ENCODE peak calls at places on chromosomes 6 and 20, in nine cellular contexts. M is endothelial cell of umbilical vein, B is HCT116, T is breast epithelium, J is K562, D is sigmoid colon, O is transverse colon, A is stomach, Y is GM23338. G is an unnamed sample.

GRCh38 chr6:37137201-37137880 is 32.6 kb upstream of the PIM1 start:
- DNase-seq in M (peak; percentile 96), B (peak; percentile 68), T (no peak), J (no peak), D (peak; percentile 89), O (no peak), A (no peak), Y (peak; percentile 98), G (peak; percentile 63)

GRCh38 chr6:97689078-97689754 is 406.2 kb upstream of the MMS22L start:
- DNase-seq in M (no peak), B (no peak), T (no peak), J (no peak), D (no peak), O (no peak), A (no peak), Y (peak; percentile 74), G (no peak)

GRCh38 chr6:164396071-164397047 is 913.0 kb downstream of the C6orf118 start:
- DNase-seq in M (peak; percentile 57), B (no peak), T (no peak), J (no peak), D (no peak), O (no peak), A (no peak), Y (no peak), G (no peak)

GRCh38 chr20:24782801-24783630 is 166.1 kb upstream of the CST7 start:
- DNase-seq in M (no peak), B (no peak), T (no peak), J (no peak), D (peak; percentile 45), O (no peak), A (no peak), Y (peak; percentile 39), G (no peak)

GRCh38 chr6:109740787-109741186 is 49.7 kb downstream of the FIG4 start:
- DNase-seq in M (no peak), B (no peak), T (no peak), J (no peak), D (no peak), O (no peak), A (peak; percentile 26), Y (no peak), G (no peak)

GRCh38 chr20:34017610-34018009 is 23.9 kb downstream of the RALY start:
- DNase-seq in M (no peak), B (no peak), T (no peak), J (no peak), D (no peak), O (no peak), A (no peak), Y (no peak), G (no peak)

GRCh38 chr20:58997141-58997770 is 9.8 kb downstream of the CTSZ start:
- DNase-seq in M (no peak), B (no peak), T (no peak), J (no peak), D (no peak), O (no peak), A (no peak), Y (peak; percentile 23), G (no peak)

GRCh38 chr6:137271245-137272183 is 52.3 kb upstream of the IFNGR1 start:
- DNase-seq in M (peak; percentile 72), B (peak; percentile 65), T (no peak), J (no peak), D (no peak), O (no peak), A (no peak), Y (peak; percentile 77), G (peak; percentile 42)

GRCh38 chr6:43666181-43666920 is 21.2 kb downstream of the MRPS18A start:
- DNase-seq in M (no peak), B (no peak), T (no peak), J (no peak), D (no peak), O (no peak), A (no peak), Y (no peak), G (no peak)

GRCh38 chr6:80210618-80211017 is 104.1 kb downstream of the BCKDHB start:
- DNase-seq in M (no peak), B (no peak), T (no peak), J (no peak), D (peak; percentile 83), O (peak; percentile 14), A (no peak), Y (peak; percentile 66), G (no peak)

GRCh38 chr20:50496773-50497375 is 13.3 kb upstream of the PTPN1 start:
- DNase-seq in M (no peak), B (no peak), T (no peak), J (no peak), D (no peak), O (no peak), A (no peak), Y (no peak), G (no peak)

GRCh38 chr6:18493421-18493891 is 106.3 kb downstream of the RNF144B start:
- DNase-seq in M (no peak), B (no peak), T (peak; percentile 49), J (no peak), D (no peak), O (no peak), A (peak; percentile 58), Y (no peak), G (no peak)

GRCh38 chr6:18489335-18489734 is 102.2 kb downstream of the RNF144B start:
- DNase-seq in M (no peak), B (no peak), T (no peak), J (no peak), D (no peak), O (no peak), A (no peak), Y (no peak), G (no peak)

GRCh38 chr6:18492957-18493356 is 105.8 kb downstream of the RNF144B start:
- DNase-seq in M (no peak), B (no peak), T (no peak), J (no peak), D (no peak), O (no peak), A (no peak), Y (no peak), G (no peak)

GRCh38 chr6:18488526-18489270 is 101.5 kb downstream of the RNF144B start:
- DNase-seq in M (no peak), B (no peak), T (peak; percentile 57), J (no peak), D (no peak), O (no peak), A (no peak), Y (no peak), G (no peak)

GRCh38 chr6:18491303-18492090 is 104.3 kb downstream of the RNF144B start:
- DNase-seq in M (no peak), B (no peak), T (peak; percentile 33), J (no peak), D (no peak), O (no peak), A (no peak), Y (peak; percentile 38), G (no peak)
- TF ChIP-seq POLR2AphosphoS5 in M (no peak), B (no peak), T (no peak), J (no peak), D (no peak), O (no peak), A (no peak), Y (no peak), G (no peak)

GRCh38 chr6:41442800-41443501 is 103.2 kb upstream of the FOXP4 start:
- DNase-seq in M (no peak), B (no peak), T (peak; percentile 38), J (peak; percentile 82), D (peak; percentile 90), O (peak; percentile 32), A (peak; percentile 50), Y (peak; percentile 95), G (no peak)
- H3K4me3 ChIP-seq in M (no peak overlapping the region), B (no peak overlapping the region), T (peak overlapping the region; percentile 55), J (peak overlapping the region; percentile 26), D (no peak overlapping the region), O (no peak overlapping the region), A (peak overlapping the region; percentile 24), Y (peak overlapping the region; percentile 82), G (no peak overlapping the region)

GRCh38 chr6:7041511-7042026 is 66.2 kb upstream of the RREB1 start:
- DNase-seq in M (no peak), B (no peak), T (no peak), J (no peak), D (no peak), O (no peak), A (no peak), Y (peak; percentile 48), G (no peak)

GRCh38 chr6:7045746-7046145 is 62.0 kb upstream of the RREB1 start:
- DNase-seq in M (no peak), B (no peak), T (no peak), J (no peak), D (no peak), O (no peak), A (no peak), Y (no peak), G (no peak)

GRCh38 chr6:7042056-7042653 is 65.6 kb upstream of the RREB1 start:
- DNase-seq in M (peak; percentile 78), B (no peak), T (peak; percentile 37), J (peak; percentile 40), D (no peak), O (peak; percentile 25), A (peak; percentile 42), Y (no peak), G (no peak)

GRCh38 chr6:7045331-7045730 is 62.4 kb upstream of the RREB1 start:
- DNase-seq in M (no peak), B (no peak), T (no peak), J (no peak), D (no peak), O (no peak), A (no peak), Y (no peak), G (no peak)

GRCh38 chr6:7042654-7043545 is 64.9 kb upstream of the RREB1 start:
- DNase-seq in M (no peak), B (no peak), T (no peak), J (no peak), D (no peak), O (no peak), A (no peak), Y (no peak), G (no peak)
- H3K27ac ChIP-seq in M (peak overlapping the region; percentile 81), B (no peak overlapping the region), T (peak overlapping the region; percentile 28), J (peak overlapping the region; percentile 74), D (no peak overlapping the region), O (peak overlapping the region; percentile 45), A (peak overlapping the region; percentile 67), Y (no peak overlapping the region), G (peak overlapping the region; percentile 80)

GRCh38 chr6:28866342-28867077 is 57.3 kb downstream of the TRIM27 start:
- DNase-seq in M (peak; percentile 71), B (no peak), T (peak; percentile 39), J (peak; percentile 33), D (peak; percentile 85), O (peak; percentile 81), A (peak; percentile 82), Y (peak; percentile 71), G (no peak)

GRCh38 chr6:28868873-28869272 is 54.9 kb downstream of the TRIM27 start:
- DNase-seq in M (no peak), B (no peak), T (no peak), J (no peak), D (no peak), O (no peak), A (no peak), Y (no peak), G (no peak)

GRCh38 chr6:28863607-28864320 is 60.0 kb downstream of the TRIM27 start:
- DNase-seq in M (peak; percentile 91), B (peak; percentile 81), T (peak; percentile 70), J (peak; percentile 64), D (peak; percentile 86), O (peak; percentile 79), A (peak; percentile 77), Y (peak; percentile 75), G (no peak)

GRCh38 chr6:28864321-28864923 is 59.4 kb downstream of the TRIM27 start:
- DNase-seq in M (no peak), B (no peak), T (peak; percentile 58), J (no peak), D (no peak), O (no peak), A (no peak), Y (no peak), G (no peak)

GRCh38 chr6:28867078-28867414 is 56.7 kb downstream of the TRIM27 start:
- DNase-seq in M (no peak), B (no peak), T (no peak), J (no peak), D (no peak), O (no peak), A (no peak), Y (no peak), G (no peak)
- TF ChIP-seq POLR2AphosphoS5 in M (no peak), B (no peak), T (no peak), J (no peak), D (no peak), O (no peak), A (no peak), Y (no peak), G (no peak)